ENCODE peak calls at places on chromosomes 13 and 19, in eight cellular contexts. One of them, this sample, is unnamed.

GRCh38 chr19:51777570-51778460 is 16.8 kb downstream of the FPR2 start:
- DNase-seq in activated gamma-delta T cell treated with Interleukin-2 at 50 U/mL for 16 hours: peak
- DNase-seq in heart left ventricle: peak
- DNase-seq in neuronal stem cell: peak
- DNase-seq in activated CD4-positive, CD25-positive, alpha-beta regulatory T cell: no peak
- DNase-seq in stimulated activated naive CD4-positive, alpha-beta T cell treated with Interleukin-2 at 50 U/mL for 16 hours: peak
- DNase-seq in epithelial cell of esophagus: peak
- DNase-seq in GDM1: peak
- DNase-seq in this sample: peak

GRCh38 chr19:3606174-3606689 is 443 bp downstream of the TBXA2R start:
- DNase-seq in stimulated activated naive CD4-positive, alpha-beta T cell treated with Interleukin-2 at 50 U/mL for 16 hours: no peak
- DNase-seq in GDM1: no peak
- DNase-seq in epithelial cell of esophagus: no peak
- DNase-seq in activated CD4-positive, CD25-positive, alpha-beta regulatory T cell: no peak
- DNase-seq in neuronal stem cell: no peak
- DNase-seq in heart left ventricle: no peak
- DNase-seq in activated gamma-delta T cell treated with Interleukin-2 at 50 U/mL for 16 hours: peak
- DNase-seq in this sample: no peak

GRCh38 chr19:17658240-17658639 is 29.9 kb downstream of the UNC13A start:
- DNase-seq in activated gamma-delta T cell treated with Interleukin-2 at 50 U/mL for 16 hours: no peak
- DNase-seq in neuronal stem cell: no peak
- DNase-seq in stimulated activated naive CD4-positive, alpha-beta T cell treated with Interleukin-2 at 50 U/mL for 16 hours: no peak
- DNase-seq in heart left ventricle: no peak
- DNase-seq in epithelial cell of esophagus: no peak
- DNase-seq in GDM1: no peak
- DNase-seq in activated CD4-positive, CD25-positive, alpha-beta regulatory T cell: no peak
- DNase-seq in this sample: no peak

GRCh38 chr19:18044825-18045304 is 36.9 kb downstream of the ARRDC2 start:
- DNase-seq in activated gamma-delta T cell treated with Interleukin-2 at 50 U/mL for 16 hours: peak
- DNase-seq in epithelial cell of esophagus: peak
- DNase-seq in heart left ventricle: peak
- DNase-seq in stimulated activated naive CD4-positive, alpha-beta T cell treated with Interleukin-2 at 50 U/mL for 16 hours: peak
- DNase-seq in neuronal stem cell: no peak
- DNase-seq in activated CD4-positive, CD25-positive, alpha-beta regulatory T cell: peak
- DNase-seq in GDM1: peak
- DNase-seq in this sample: peak

GRCh38 chr13:71477735-71478134 is 389.3 kb downstream of the DACH1 start:
- DNase-seq in epithelial cell of esophagus: peak
- DNase-seq in activated gamma-delta T cell treated with Interleukin-2 at 50 U/mL for 16 hours: no peak
- DNase-seq in heart left ventricle: no peak
- DNase-seq in neuronal stem cell: no peak
- DNase-seq in GDM1: no peak
- DNase-seq in activated CD4-positive, CD25-positive, alpha-beta regulatory T cell: no peak
- DNase-seq in stimulated activated naive CD4-positive, alpha-beta T cell treated with Interleukin-2 at 50 U/mL for 16 hours: no peak
- DNase-seq in this sample: no peak

GRCh38 chr19:58575183-58576041 is 2.3 kb upstream of the MZF1 start:
- DNase-seq in GDM1: no peak
- DNase-seq in neuronal stem cell: peak
- DNase-seq in epithelial cell of esophagus: peak
- DNase-seq in activated gamma-delta T cell treated with Interleukin-2 at 50 U/mL for 16 hours: peak
- DNase-seq in heart left ventricle: peak
- DNase-seq in stimulated activated naive CD4-positive, alpha-beta T cell treated with Interleukin-2 at 50 U/mL for 16 hours: no peak
- DNase-seq in activated CD4-positive, CD25-positive, alpha-beta regulatory T cell: no peak
- DNase-seq in this sample: peak

GRCh38 chr19:50823389-50824042 is at the start of gene KLK1:
- DNase-seq in heart left ventricle: no peak
- DNase-seq in activated gamma-delta T cell treated with Interleukin-2 at 50 U/mL for 16 hours: no peak
- DNase-seq in activated CD4-positive, CD25-positive, alpha-beta regulatory T cell: no peak
- DNase-seq in stimulated activated naive CD4-positive, alpha-beta T cell treated with Interleukin-2 at 50 U/mL for 16 hours: no peak
- DNase-seq in epithelial cell of esophagus: no peak
- DNase-seq in neuronal stem cell: no peak
- DNase-seq in GDM1: no peak
- DNase-seq in this sample: no peak

GRCh38 chr19:37077929-37078716 is at the start of gene ZNF420:
- DNase-seq in activated CD4-positive, CD25-positive, alpha-beta regulatory T cell: peak
- DNase-seq in GDM1: peak
- DNase-seq in stimulated activated naive CD4-positive, alpha-beta T cell treated with Interleukin-2 at 50 U/mL for 16 hours: peak
- DNase-seq in neuronal stem cell: peak
- DNase-seq in activated gamma-delta T cell treated with Interleukin-2 at 50 U/mL for 16 hours: peak
- DNase-seq in epithelial cell of esophagus: peak
- DNase-seq in heart left ventricle: peak
- DNase-seq in this sample: peak

GRCh38 chr13:73025212-73026012 is 33.4 kb upstream of the KLF5 start:
- DNase-seq in neuronal stem cell: no peak
- DNase-seq in activated gamma-delta T cell treated with Interleukin-2 at 50 U/mL for 16 hours: no peak
- DNase-seq in GDM1: no peak
- DNase-seq in epithelial cell of esophagus: peak
- DNase-seq in activated CD4-positive, CD25-positive, alpha-beta regulatory T cell: no peak
- DNase-seq in heart left ventricle: no peak
- DNase-seq in stimulated activated naive CD4-positive, alpha-beta T cell treated with Interleukin-2 at 50 U/mL for 16 hours: no peak
- DNase-seq in this sample: no peak

GRCh38 chr19:39936020-39936419 is 1.6 kb upstream of the FCGBP start:
- DNase-seq in epithelial cell of esophagus: no peak
- DNase-seq in neuronal stem cell: no peak
- DNase-seq in activated CD4-positive, CD25-positive, alpha-beta regulatory T cell: no peak
- DNase-seq in activated gamma-delta T cell treated with Interleukin-2 at 50 U/mL for 16 hours: no peak
- DNase-seq in heart left ventricle: no peak
- DNase-seq in stimulated activated naive CD4-positive, alpha-beta T cell treated with Interleukin-2 at 50 U/mL for 16 hours: no peak
- DNase-seq in GDM1: no peak
- DNase-seq in this sample: no peak

GRCh38 chr13:51797664-51798488 is 6.1 kb downstream of the DHRS12 start:
- DNase-seq in stimulated activated naive CD4-positive, alpha-beta T cell treated with Interleukin-2 at 50 U/mL for 16 hours: peak
- DNase-seq in GDM1: peak
- DNase-seq in heart left ventricle: no peak
- DNase-seq in epithelial cell of esophagus: peak
- DNase-seq in neuronal stem cell: peak
- DNase-seq in activated gamma-delta T cell treated with Interleukin-2 at 50 U/mL for 16 hours: peak
- DNase-seq in activated CD4-positive, CD25-positive, alpha-beta regulatory T cell: peak
- DNase-seq in this sample: peak